ENCODE peak calls at places on chromosomes 16 and 17, in four cellular contexts. Q is NCI-H1092, V is pancreas, O is anterior cingulate cortex. S is an unnamed sample.

GRCh38 chr16:74761665-74762064 is 13.0 kb downstream of the FA2H start:
- DNase-seq in V (no peak), O (no peak), Q (no peak), S (no peak)

GRCh38 chr17:43457362-43457692 is 26.4 kb upstream of the DHX8 start:
- DNase-seq in O (no peak), V (no peak), Q (no peak), S (no peak)

GRCh38 chr16:31138621-31139578 is 3.4 kb upstream of the PRSS8 start:
- DNase-seq in V (peak), O (no peak), Q (no peak), S (no peak)

GRCh38 chr16:8572919-8573724 is 17.2 kb downstream of the TMEM114 start:
- DNase-seq in Q (no peak), O (no peak), V (no peak), S (no peak)

GRCh38 chr17:57626520-57627210 is 118.4 kb downstream of the CCDC182 start:
- DNase-seq in Q (no peak), V (no peak), O (no peak), S (no peak)

GRCh38 chr17:52148288-52148968 is 10.1 kb downstream of the CA10 start:
- DNase-seq in Q (no peak), O (no peak), V (no peak), S (no peak)

GRCh38 chr16:2473999-2474876 is 689 bp upstream of the TBC1D24 start:
- DNase-seq in Q (no peak), O (no peak), V (no peak), S (peak)

GRCh38 chr16:83335076-83335475 is 472.7 kb upstream of the HSBP1 start:
- DNase-seq in O (no peak), Q (no peak), V (no peak), S (no peak)

GRCh38 chr17:22441776-22442175 is 749.5 kb downstream of the KCNJ18 start:
- DNase-seq in V (no peak), Q (no peak), O (no peak), S (no peak)

GRCh38 chr17:58121925-58122324 is 26.3 kb upstream of the OR4D1 start:
- DNase-seq in O (no peak), Q (peak), V (no peak), S (no peak)

GRCh38 chr17:17538417-17539391 is 42.5 kb upstream of the RASD1 start:
- DNase-seq in O (no peak), V (peak), Q (peak), S (no peak)

GRCh38 chr17:73476890-73477350 is 165.1 kb upstream of the CDC42EP4 start:
- DNase-seq in Q (peak), V (no peak), O (no peak), S (no peak)

GRCh38 chr16:10314811-10315210 is 71.0 kb upstream of the ATF7IP2 start:
- DNase-seq in V (no peak), Q (no peak), O (no peak), S (no peak)

GRCh38 chr16:26952411-26952810 is 114.3 kb upstream of the C16orf82 start:
- DNase-seq in O (no peak), Q (no peak), V (no peak), S (no peak)

GRCh38 chr17:55735784-55736405 is 13.2 kb upstream of the TMEM100 start:
- DNase-seq in V (no peak), O (no peak), Q (no peak), S (no peak)

GRCh38 chr17:57045868-57046671 is 39.0 kb upstream of the AKAP1 start:
- DNase-seq in V (no peak), O (no peak), Q (no peak), S (no peak)

GRCh38 chr16:85354623-85355514 is 242.6 kb upstream of the CIBAR2 start:
- DNase-seq in Q (no peak), V (no peak), O (no peak), S (no peak)

GRCh38 chr17:37483311-37484039 is 6.2 kb upstream of the DUSP14 start:
- DNase-seq in O (no peak), V (no peak), Q (no peak), S (peak)

GRCh38 chr16:75377971-75378386 is 55.3 kb downstream of the CFDP1 start:
- DNase-seq in Q (no peak), O (peak), V (no peak), S (no peak)

GRCh38 chr17:67289174-67289876 is 44.3 kb upstream of the HELZ start:
- DNase-seq in Q (peak), V (peak), O (peak), S (peak)

GRCh38 chr16:66660422-66661209 is 35.9 kb downstream of the CMTM4 start:
- DNase-seq in O (peak), V (peak), Q (peak), S (no peak)

GRCh38 chr16:31376705-31377104 is 16.4 kb upstream of the ITGAD start:
- DNase-seq in O (no peak), V (peak), Q (no peak), S (no peak)

GRCh38 chr17:81685108-81685507 is 1.3 kb downstream of the HGS start:
- DNase-seq in O (no peak), V (no peak), Q (no peak), S (no peak)

GRCh38 chr16:17334096-17334495 is 136.7 kb downstream of the XYLT1 start:
- DNase-seq in Q (no peak), O (no peak), V (no peak), S (no peak)

GRCh38 chr16:87117936-87118335 is 199.3 kb downstream of the C16orf95 start:
- DNase-seq in Q (no peak), O (no peak), V (no peak), S (no peak)

GRCh38 chr17:71934520-71934919 is 186.3 kb upstream of the SOX9 start:
- DNase-seq in O (no peak), V (no peak), Q (no peak), S (no peak)

GRCh38 chr17:61393904-61394629 is 5.6 kb upstream of the TBX2 start:
- DNase-seq in O (no peak), V (no peak), Q (no peak), S (no peak)

GRCh38 chr16:21654881-21655280 is 2.5 kb upstream of the IGSF6 start:
- DNase-seq in Q (no peak), V (no peak), O (no peak), S (no peak)

GRCh38 chr17:64216385-64217248 is 46.4 kb downstream of the TEX2 start:
- DNase-seq in Q (no peak), O (no peak), V (peak), S (no peak)

GRCh38 chr17:42898147-42898807 is 2.3 kb upstream of the G6PC1 start:
- DNase-seq in V (no peak), O (no peak), Q (no peak), S (no peak)

S was measured in caudate nucleus.